ENCODE peak calls at places on chromosomes 16 and 17, in seven cellular contexts. One of them, this sample, is unnamed.

GRCh38 chr16:50708373-50709060 is 15.1 kb downstream of the NOD2 start:
- DNase-seq in dermis blood vessel endothelial cell: no peak
- DNase-seq in osteoblast: no peak
- DNase-seq in nephron progenitor cell: no peak
- DNase-seq in RWPE1: no peak
- DNase-seq in activated naive CD8-positive, alpha-beta T cell treated with anti-CD3 and anti-CD28 coated beads, Interleukin-2, amount 10 ng/mL, durations not matched to agents 7 days and 5 days: no peak
- DNase-seq in NCI-H1930: no peak
- DNase-seq in this sample: no peak

GRCh38 chr17:34499576-34499975 is 79.8 kb upstream of the TMEM132E start:
- DNase-seq in RWPE1: peak; percentile 28
- DNase-seq in dermis blood vessel endothelial cell: peak; percentile 57
- DNase-seq in osteoblast: no peak
- DNase-seq in NCI-H1930: no peak
- DNase-seq in activated naive CD8-positive, alpha-beta T cell treated with anti-CD3 and anti-CD28 coated beads, Interleukin-2, amount 10 ng/mL, durations not matched to agents 7 days and 5 days: no peak
- DNase-seq in nephron progenitor cell: peak; percentile 64
- DNase-seq in this sample: no peak

GRCh38 chr16:74700206-74701040 is at the start of gene MLKL:
- DNase-seq in nephron progenitor cell: no peak
- DNase-seq in NCI-H1930: no peak
- DNase-seq in activated naive CD8-positive, alpha-beta T cell treated with anti-CD3 and anti-CD28 coated beads, Interleukin-2, amount 10 ng/mL, durations not matched to agents 7 days and 5 days: peak; percentile 67
- DNase-seq in RWPE1: peak; percentile 59
- DNase-seq in dermis blood vessel endothelial cell: peak; percentile 59
- DNase-seq in osteoblast: peak; percentile 81
- DNase-seq in this sample: peak; percentile 50

GRCh38 chr17:52709724-52710123 is 551.2 kb upstream of the CA10 start:
- DNase-seq in activated naive CD8-positive, alpha-beta T cell treated with anti-CD3 and anti-CD28 coated beads, Interleukin-2, amount 10 ng/mL, durations not matched to agents 7 days and 5 days: no peak
- DNase-seq in nephron progenitor cell: no peak
- DNase-seq in dermis blood vessel endothelial cell: no peak
- DNase-seq in osteoblast: no peak
- DNase-seq in RWPE1: no peak
- DNase-seq in NCI-H1930: no peak
- DNase-seq in this sample: no peak

GRCh38 chr17:15307686-15308085 is 33.7 kb downstream of the TEKT3 start:
- DNase-seq in NCI-H1930: no peak
- DNase-seq in RWPE1: no peak
- DNase-seq in dermis blood vessel endothelial cell: no peak
- DNase-seq in nephron progenitor cell: no peak
- DNase-seq in osteoblast: no peak
- DNase-seq in activated naive CD8-positive, alpha-beta T cell treated with anti-CD3 and anti-CD28 coated beads, Interleukin-2, amount 10 ng/mL, durations not matched to agents 7 days and 5 days: no peak
- DNase-seq in this sample: no peak

GRCh38 chr16:24499193-24499814 is 40.1 kb upstream of the RBBP6 start:
- DNase-seq in NCI-H1930: peak; percentile 64
- DNase-seq in dermis blood vessel endothelial cell: peak; percentile 56
- DNase-seq in osteoblast: peak; percentile 65
- DNase-seq in activated naive CD8-positive, alpha-beta T cell treated with anti-CD3 and anti-CD28 coated beads, Interleukin-2, amount 10 ng/mL, durations not matched to agents 7 days and 5 days: no peak
- DNase-seq in nephron progenitor cell: peak; percentile 53
- DNase-seq in RWPE1: peak; percentile 62
- DNase-seq in this sample: no peak

GRCh38 chr16:54655171-54655590 is 275.5 kb upstream of the IRX5 start:
- DNase-seq in activated naive CD8-positive, alpha-beta T cell treated with anti-CD3 and anti-CD28 coated beads, Interleukin-2, amount 10 ng/mL, durations not matched to agents 7 days and 5 days: no peak
- DNase-seq in osteoblast: peak; percentile 76
- DNase-seq in dermis blood vessel endothelial cell: peak; percentile 44
- DNase-seq in NCI-H1930: no peak
- DNase-seq in nephron progenitor cell: peak; percentile 44
- DNase-seq in RWPE1: no peak
- DNase-seq in this sample: no peak

GRCh38 chr17:59329558-59330313 is 1.7 kb upstream of the YPEL2 start:
- DNase-seq in osteoblast: peak; percentile 88
- DNase-seq in nephron progenitor cell: peak; percentile 63
- DNase-seq in RWPE1: peak; percentile 41
- DNase-seq in NCI-H1930: no peak
- DNase-seq in dermis blood vessel endothelial cell: peak; percentile 94
- DNase-seq in activated naive CD8-positive, alpha-beta T cell treated with anti-CD3 and anti-CD28 coated beads, Interleukin-2, amount 10 ng/mL, durations not matched to agents 7 days and 5 days: no peak
- DNase-seq in this sample: no peak

GRCh38 chr16:27232875-27233605 is 29.7 kb downstream of the KDM8 start:
- DNase-seq in RWPE1: no peak
- DNase-seq in activated naive CD8-positive, alpha-beta T cell treated with anti-CD3 and anti-CD28 coated beads, Interleukin-2, amount 10 ng/mL, durations not matched to agents 7 days and 5 days: no peak
- DNase-seq in dermis blood vessel endothelial cell: no peak
- DNase-seq in nephron progenitor cell: no peak
- DNase-seq in NCI-H1930: no peak
- DNase-seq in osteoblast: no peak
- DNase-seq in this sample: no peak

GRCh38 chr16:86171329-86171728 is 272.4 kb downstream of the IRF8 start:
- DNase-seq in dermis blood vessel endothelial cell: no peak
- DNase-seq in NCI-H1930: no peak
- DNase-seq in osteoblast: no peak
- DNase-seq in activated naive CD8-positive, alpha-beta T cell treated with anti-CD3 and anti-CD28 coated beads, Interleukin-2, amount 10 ng/mL, durations not matched to agents 7 days and 5 days: no peak
- DNase-seq in RWPE1: no peak
- DNase-seq in nephron progenitor cell: no peak
- DNase-seq in this sample: no peak

GRCh38 chr17:8223356-8224063 is 13.1 kb upstream of the AURKB start:
- DNase-seq in dermis blood vessel endothelial cell: peak; percentile 57
- DNase-seq in osteoblast: peak; percentile 60
- DNase-seq in RWPE1: peak; percentile 15
- DNase-seq in activated naive CD8-positive, alpha-beta T cell treated with anti-CD3 and anti-CD28 coated beads, Interleukin-2, amount 10 ng/mL, durations not matched to agents 7 days and 5 days: peak; percentile 76
- DNase-seq in NCI-H1930: peak; percentile 45
- DNase-seq in nephron progenitor cell: peak; percentile 72
- DNase-seq in this sample: no peak

GRCh38 chr17:58323420-58324408 is 4.9 kb downstream of the TSPOAP1 start:
- DNase-seq in osteoblast: peak; percentile 83
- DNase-seq in activated naive CD8-positive, alpha-beta T cell treated with anti-CD3 and anti-CD28 coated beads, Interleukin-2, amount 10 ng/mL, durations not matched to agents 7 days and 5 days: no peak
- DNase-seq in RWPE1: no peak
- DNase-seq in NCI-H1930: no peak
- DNase-seq in dermis blood vessel endothelial cell: no peak
- DNase-seq in nephron progenitor cell: no peak
- DNase-seq in this sample: peak; percentile 13

GRCh38 chr16:57310801-57311200 is 26.3 kb upstream of the PLLP start:
- DNase-seq in dermis blood vessel endothelial cell: no peak
- DNase-seq in NCI-H1930: no peak
- DNase-seq in nephron progenitor cell: no peak
- DNase-seq in RWPE1: no peak
- DNase-seq in activated naive CD8-positive, alpha-beta T cell treated with anti-CD3 and anti-CD28 coated beads, Interleukin-2, amount 10 ng/mL, durations not matched to agents 7 days and 5 days: no peak
- DNase-seq in osteoblast: no peak
- DNase-seq in this sample: no peak

GRCh38 chr17:57441270-57441600 is 184.9 kb downstream of the MSI2 start:
- DNase-seq in NCI-H1930: no peak
- DNase-seq in osteoblast: no peak
- DNase-seq in RWPE1: no peak
- DNase-seq in dermis blood vessel endothelial cell: no peak
- DNase-seq in activated naive CD8-positive, alpha-beta T cell treated with anti-CD3 and anti-CD28 coated beads, Interleukin-2, amount 10 ng/mL, durations not matched to agents 7 days and 5 days: no peak
- DNase-seq in nephron progenitor cell: no peak
- DNase-seq in this sample: no peak

GRCh38 chr17:78182504-78182903 is 4.3 kb downstream of the TK1 start:
- DNase-seq in nephron progenitor cell: no peak
- DNase-seq in dermis blood vessel endothelial cell: no peak
- DNase-seq in RWPE1: no peak
- DNase-seq in NCI-H1930: no peak
- DNase-seq in activated naive CD8-positive, alpha-beta T cell treated with anti-CD3 and anti-CD28 coated beads, Interleukin-2, amount 10 ng/mL, durations not matched to agents 7 days and 5 days: no peak
- DNase-seq in osteoblast: no peak
- DNase-seq in this sample: no peak

GRCh38 chr17:49846938-49847712 is 744 bp downstream of the TAC4 start:
- DNase-seq in activated naive CD8-positive, alpha-beta T cell treated with anti-CD3 and anti-CD28 coated beads, Interleukin-2, amount 10 ng/mL, durations not matched to agents 7 days and 5 days: no peak
- DNase-seq in dermis blood vessel endothelial cell: no peak
- DNase-seq in NCI-H1930: no peak
- DNase-seq in osteoblast: no peak
- DNase-seq in RWPE1: no peak
- DNase-seq in nephron progenitor cell: no peak
- DNase-seq in this sample: no peak

GRCh38 chr17:67800495-67800928 is 24.8 kb upstream of the BPTF start:
- DNase-seq in dermis blood vessel endothelial cell: peak; percentile 90
- DNase-seq in activated naive CD8-positive, alpha-beta T cell treated with anti-CD3 and anti-CD28 coated beads, Interleukin-2, amount 10 ng/mL, durations not matched to agents 7 days and 5 days: peak; percentile 54
- DNase-seq in RWPE1: no peak
- DNase-seq in osteoblast: peak; percentile 93
- DNase-seq in NCI-H1930: peak; percentile 44
- DNase-seq in nephron progenitor cell: peak; percentile 70
- DNase-seq in this sample: peak; percentile 58

GRCh38 chr17:51419476-51419875 is 159.1 kb downstream of the UTP18 start:
- DNase-seq in NCI-H1930: no peak
- DNase-seq in osteoblast: no peak
- DNase-seq in nephron progenitor cell: no peak
- DNase-seq in activated naive CD8-positive, alpha-beta T cell treated with anti-CD3 and anti-CD28 coated beads, Interleukin-2, amount 10 ng/mL, durations not matched to agents 7 days and 5 days: no peak
- DNase-seq in dermis blood vessel endothelial cell: no peak
- DNase-seq in RWPE1: no peak
- DNase-seq in this sample: no peak

GRCh38 chr17:60863892-60864673 is 186.4 kb downstream of the BCAS3 start:
- DNase-seq in NCI-H1930: no peak
- DNase-seq in nephron progenitor cell: no peak
- DNase-seq in osteoblast: peak; percentile 3
- DNase-seq in RWPE1: no peak
- DNase-seq in activated naive CD8-positive, alpha-beta T cell treated with anti-CD3 and anti-CD28 coated beads, Interleukin-2, amount 10 ng/mL, durations not matched to agents 7 days and 5 days: no peak
- DNase-seq in dermis blood vessel endothelial cell: no peak
- DNase-seq in this sample: no peak

GRCh38 chr17:47252766-47253512 is 688 bp upstream of the ITGB3 start:
- DNase-seq in dermis blood vessel endothelial cell: no peak
- DNase-seq in activated naive CD8-positive, alpha-beta T cell treated with anti-CD3 and anti-CD28 coated beads, Interleukin-2, amount 10 ng/mL, durations not matched to agents 7 days and 5 days: no peak
- DNase-seq in RWPE1: no peak
- DNase-seq in nephron progenitor cell: no peak
- DNase-seq in NCI-H1930: no peak
- DNase-seq in osteoblast: peak; percentile 72
- DNase-seq in this sample: no peak

GRCh38 chr16:75121949-75122568 is 5.5 kb upstream of the LDHD start:
- DNase-seq in activated naive CD8-positive, alpha-beta T cell treated with anti-CD3 and anti-CD28 coated beads, Interleukin-2, amount 10 ng/mL, durations not matched to agents 7 days and 5 days: no peak
- DNase-seq in RWPE1: no peak
- DNase-seq in dermis blood vessel endothelial cell: no peak
- DNase-seq in osteoblast: no peak
- DNase-seq in NCI-H1930: no peak
- DNase-seq in nephron progenitor cell: no peak
- DNase-seq in this sample: no peak